ENCODE peak calls at places on chromosomes 2 and 18, in ten cellular contexts. Q, M, A, L, C, H, J, X, G and K are unnamed samples.
A peak's percentile ranks its signal among the peaks of the same experiment; 100 is the strongest.

GRCh38 chr2:85844486-85844885 is 44.3 kb downstream of the ST3GAL5 start:
- DNase-seq in H (no peak), M (no peak), C (no peak), L (no peak), Q (no peak), X (no peak), A (no peak), J (no peak), G (no peak), K (peak; percentile 21)

GRCh38 chr2:23377772-23378171 is 7.2 kb upstream of the KLHL29 start:
- DNase-seq in J (no peak), A (peak; percentile 33), L (no peak), C (peak; percentile 45), Q (no peak), H (no peak), X (no peak), G (no peak), M (no peak), K (no peak)

GRCh38 chr18:56377161-56377560 is 261.2 kb downstream of the TXNL1 start:
- DNase-seq in J (no peak), X (no peak), A (no peak), Q (peak; percentile 41), M (no peak), H (no peak), L (no peak), C (no peak), G (no peak), K (no peak)

GRCh38 chr18:13138822-13139139 is 79.8 kb upstream of the LDLRAD4 start:
- DNase-seq in J (no peak), M (no peak), X (no peak), L (no peak), H (no peak), C (no peak), A (no peak), Q (no peak), G (no peak), K (no peak)

GRCh38 chr18:42112657-42113420 is 157.8 kb downstream of the PIK3C3 start:
- DNase-seq in L (no peak), G (no peak), H (no peak), M (no peak), Q (no peak), J (no peak), C (no peak), A (no peak), X (no peak), K (no peak)

GRCh38 chr18:13461488-13461887 is 242.9 kb downstream of the LDLRAD4 start:
- DNase-seq in L (no peak), X (no peak), C (no peak), M (no peak), A (peak; percentile 41), G (no peak), H (no peak), Q (no peak), J (no peak), K (no peak)

GRCh38 chr2:1688161-1688560 is 56.2 kb downstream of the PXDN start:
- DNase-seq in C (no peak), J (no peak), H (no peak), G (no peak), M (no peak), Q (no peak), A (no peak), X (no peak), L (no peak), K (no peak)

GRCh38 chr2:240875228-240876034 is 6.8 kb downstream of the AGXT start:
- DNase-seq in X (no peak), C (no peak), Q (no peak), J (no peak), A (no peak), L (no peak), H (peak; percentile 21), G (peak; percentile 47), M (no peak), K (no peak)

GRCh38 chr2:201913197-201913596 is 106.9 kb downstream of the CDK15 start:
- DNase-seq in H (no peak), L (no peak), G (no peak), Q (no peak), M (no peak), X (no peak), A (no peak), C (no peak), J (no peak), K (no peak)

GRCh38 chr2:64595397-64596160 is 58.1 kb downstream of the SERTAD2 start:
- DNase-seq in H (no peak), G (no peak), A (peak; percentile 47), J (no peak), L (peak; percentile 50), Q (no peak), C (no peak), X (no peak), M (no peak), K (no peak)

GRCh38 chr2:232280341-232280740 is 98.2 kb upstream of the ALPP start:
- DNase-seq in Q (no peak), X (no peak), L (no peak), J (no peak), A (no peak), C (no peak), H (no peak), M (no peak), G (no peak), K (no peak)

GRCh38 chr2:97707428-97708380 is 5.7 kb upstream of the ZAP70 start:
- DNase-seq in M (no peak), G (no peak), C (no peak), J (no peak), H (no peak), L (no peak), A (no peak), Q (peak; percentile 7), X (no peak), K (no peak)

DNA sequence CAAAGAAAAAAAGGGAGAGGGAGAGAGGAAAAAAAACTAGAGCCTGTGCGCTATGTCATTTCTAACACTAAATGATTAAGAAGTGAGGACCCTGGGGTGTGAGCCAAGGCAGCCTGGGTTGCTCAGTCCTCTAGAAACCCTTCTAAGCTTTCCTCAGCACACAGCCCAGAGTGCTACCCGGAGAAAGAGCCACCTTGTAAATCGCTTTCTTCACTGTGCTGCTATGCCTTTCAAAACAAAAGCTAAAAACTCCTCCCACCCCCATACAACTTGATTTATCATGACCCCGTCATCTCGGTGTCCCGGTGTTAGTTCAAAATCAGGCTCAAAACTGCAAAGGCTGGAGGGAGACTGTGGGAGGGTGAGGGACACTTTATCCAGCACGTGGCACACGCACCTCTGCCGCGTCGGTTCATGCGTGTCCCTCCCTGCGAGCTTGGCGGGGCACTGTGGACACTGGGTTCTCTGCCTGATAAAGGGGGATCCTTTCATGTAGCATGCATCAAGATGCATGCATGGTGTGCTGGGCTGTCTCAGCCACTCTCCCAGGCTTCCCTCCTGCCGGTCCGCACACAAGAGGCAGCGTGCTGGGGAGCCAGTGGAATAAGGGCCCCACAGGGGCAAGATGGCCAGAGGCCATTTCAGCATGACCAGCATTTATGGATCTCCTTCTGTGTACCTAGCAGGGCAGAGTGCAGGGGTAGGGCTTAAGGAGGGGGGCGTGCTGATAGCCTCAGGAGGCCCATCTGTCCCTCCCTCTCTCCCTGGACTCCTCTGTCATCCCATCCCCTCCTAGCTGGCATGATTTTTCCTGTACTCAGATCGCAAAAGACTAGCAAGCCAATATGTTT is 170.4 kb downstream of the SMAD7 start:
- DNase-seq in L (no peak), Q (no peak), M (peak; percentile 18), J (no peak), G (no peak), A (no peak), H (peak; percentile 65), X (no peak), C (no peak), K (peak; percentile 80)
- H3K27ac ChIP-seq in L (peak overlapping the region; percentile 98), Q (no peak overlapping the region), M (peak overlapping the region; percentile 74), J (peak overlapping the region; percentile 65), G (no peak overlapping the region), A (no peak overlapping the region), H (peak overlapping the region; percentile 75), X (no peak overlapping the region), C (no peak overlapping the region), K (peak overlapping the region; percentile 98)

DNA sequence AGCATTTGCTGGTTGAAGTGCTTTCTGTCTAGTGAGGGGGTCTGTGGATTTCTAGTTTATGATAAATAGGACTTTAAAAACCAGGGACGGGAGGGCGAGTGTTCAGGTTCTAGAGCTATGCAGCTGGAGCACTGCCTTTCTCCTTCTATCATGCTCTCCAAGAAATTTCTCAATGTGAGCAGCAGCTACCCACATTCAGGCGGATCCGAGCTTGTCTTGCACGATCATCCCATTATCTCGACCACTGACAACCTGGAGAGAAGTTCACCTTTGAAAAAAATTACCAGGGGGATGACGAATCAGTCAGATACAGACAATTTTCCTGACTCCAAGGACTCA is at the start of gene TBR1:
- DNase-seq in X (no peak), A (no peak), J (no peak), H (peak; percentile 41), M (no peak), C (no peak), L (no peak), Q (no peak), G (no peak), K (no peak)
- H3K27me3 ChIP-seq in X (peaks cover 44% of the 10 kb centered on the region), A (peaks cover 5% of the 10 kb centered on the region), J (peaks cover 42% of the 10 kb centered on the region), H (peaks cover 55% of the 10 kb centered on the region), M (peaks cover 36% of the 10 kb centered on the region), C (peaks cover 43% of the 10 kb centered on the region), L (peaks cover 99% of the 10 kb centered on the region), Q (peaks cover 2% of the 10 kb centered on the region), G (peaks cover 76% of the 10 kb centered on the region), K (peaks cover 58% of the 10 kb centered on the region)

GRCh38 chr18:50656396-50656795 is 96.5 kb downstream of the MAPK4 start:
- DNase-seq in A (no peak), L (no peak), H (no peak), J (no peak), G (no peak), X (no peak), Q (no peak), M (no peak), C (no peak), K (no peak)

GRCh38 chr18:50659091-50660003 is 99.5 kb downstream of the MAPK4 start:
- DNase-seq in Q (no peak), J (no peak), X (no peak), A (peak; percentile 38), L (peak; percentile 78), G (no peak), C (peak; percentile 61), H (no peak), M (no peak), K (no peak)

GRCh38 chr18:50661013-50661412 is 101.1 kb downstream of the MAPK4 start:
- DNase-seq in C (no peak), A (no peak), Q (no peak), M (no peak), H (no peak), G (no peak), J (no peak), X (no peak), L (no peak), K (no peak)

GRCh38 chr18:50656841-50657470 is 97.1 kb downstream of the MAPK4 start:
- DNase-seq in J (no peak), M (no peak), H (no peak), A (no peak), G (no peak), L (no peak), X (no peak), C (no peak), Q (no peak), K (no peak)

GRCh38 chr18:50658601-50659000 is 98.7 kb downstream of the MAPK4 start:
- DNase-seq in H (no peak), Q (no peak), J (no peak), A (no peak), M (no peak), L (no peak), G (no peak), X (no peak), C (no peak), K (no peak)
- TF ChIP-seq CTCF in H (no peak), Q (no peak), J (no peak), A (no peak), M (no peak), L (no peak), G (no peak), X (no peak), C (no peak), K (no peak)

GRCh38 chr2:12057436-12058166 is 311.2 kb downstream of the LPIN1 start:
- DNase-seq in M (peak; percentile 25), X (peak; percentile 89), C (no peak), J (no peak), L (no peak), H (no peak), G (no peak), Q (no peak), A (peak; percentile 93), K (no peak)
- H3K27ac ChIP-seq in M (no peak overlapping the region), X (peak overlapping the region; percentile 45), C (no peak overlapping the region), J (no peak overlapping the region), L (no peak overlapping the region), H (no peak overlapping the region), G (no peak overlapping the region), Q (no peak overlapping the region), A (peak overlapping the region; percentile 56), K (no peak overlapping the region)